ENCODE peak calls at places on chromosome 14, in ten cellular contexts. K is thoracic aorta, T is B cell, X is GM10248, Z is breast epithelium, P is hepatocyte, M is AG04449, C is endothelial cell, F is astrocyte of the spinal cord, W is cardiac fibroblast. D is an unnamed sample.

GRCh38 chr14:30034049-30034635 is 106.5 kb upstream of the PRKD1 start:
- DNase-seq in K (no peak), X (no peak), F (peak), T (no peak), W (peak), C (no peak), P (no peak), M (no peak), Z (no peak), D (no peak)

GRCh38 chr14:102292446-102292845 is 12.5 kb downstream of the MOK start:
- DNase-seq in X (no peak), F (no peak), C (no peak), K (no peak), T (no peak), M (no peak), P (peak), W (no peak), Z (no peak), D (no peak)

GRCh38 chr14:69171569-69171968 is 18.6 kb upstream of the DCAF5 start:
- DNase-seq in K (no peak), X (no peak), M (no peak), F (no peak), T (no peak), W (no peak), C (no peak), P (no peak), Z (no peak), D (no peak)

GRCh38 chr14:35747379-35747778 is 61.7 kb downstream of the RALGAPA1 start:
- DNase-seq in P (no peak), K (no peak), T (no peak), X (no peak), F (no peak), C (no peak), W (no peak), Z (no peak), M (no peak), D (no peak)

GRCh38 chr14:68247867-68248266 is 428.3 kb downstream of the RAD51B start:
- DNase-seq in P (no peak), F (no peak), C (no peak), Z (no peak), T (no peak), K (no peak), M (no peak), W (peak), X (no peak), D (no peak)

GRCh38 chr14:59200214-59200613 is 11.7 kb downstream of the DAAM1 start:
- DNase-seq in X (no peak), W (no peak), M (no peak), K (no peak), F (no peak), T (no peak), P (no peak), Z (no peak), C (no peak), D (no peak)

GRCh38 chr14:103517172-103517566 is 5.5 kb downstream of the CKB start:
- DNase-seq in X (no peak), F (no peak), C (no peak), M (no peak), W (no peak), Z (no peak), K (no peak), T (no peak), P (peak), D (no peak)

GRCh38 chr14:55430024-55430690 is 10.3 kb downstream of the TBPL2 start:
- DNase-seq in P (peak), W (peak), T (no peak), M (no peak), F (peak), X (peak), C (peak), K (peak), Z (no peak), D (no peak)

GRCh38 chr14:26190644-26191043 is 407.2 kb downstream of the NOVA1 start:
- DNase-seq in T (no peak), C (no peak), M (no peak), X (no peak), F (peak), W (peak), K (no peak), P (no peak), Z (no peak), D (no peak)

GRCh38 chr14:101076451-101077220 is 173.1 kb upstream of the RTL1 start:
- DNase-seq in W (no peak), T (no peak), F (no peak), X (no peak), K (no peak), P (no peak), M (no peak), Z (peak), C (no peak), D (peak)

GRCh38 chr14:20818861-20819260 is 16.2 kb upstream of the RNASE1 start:
- DNase-seq in F (no peak), C (no peak), Z (no peak), T (no peak), M (no peak), P (no peak), W (no peak), K (no peak), X (no peak), D (no peak)
- TF ChIP-seq CTCF in F (no peak), C (no peak), Z (no peak), T (no peak), M (no peak), P (no peak), W (no peak), K (no peak), X (no peak), D (no peak)

GRCh38 chr14:51981218-51981854 is 8.0 kb upstream of the RTRAF start:
- DNase-seq in W (no peak), K (no peak), F (no peak), Z (no peak), P (no peak), M (no peak), X (peak), T (no peak), C (no peak), D (no peak)

GRCh38 chr14:51978566-51979398 is 10.6 kb upstream of the RTRAF start:
- DNase-seq in X (peak), Z (peak), C (peak), K (peak), M (no peak), W (peak), P (peak), F (peak), T (peak), D (peak)

GRCh38 chr14:51977075-51977474 is 12.3 kb upstream of the RTRAF start:
- DNase-seq in M (no peak), P (no peak), T (no peak), K (no peak), X (no peak), W (no peak), C (no peak), Z (no peak), F (no peak), D (no peak)

DNA sequence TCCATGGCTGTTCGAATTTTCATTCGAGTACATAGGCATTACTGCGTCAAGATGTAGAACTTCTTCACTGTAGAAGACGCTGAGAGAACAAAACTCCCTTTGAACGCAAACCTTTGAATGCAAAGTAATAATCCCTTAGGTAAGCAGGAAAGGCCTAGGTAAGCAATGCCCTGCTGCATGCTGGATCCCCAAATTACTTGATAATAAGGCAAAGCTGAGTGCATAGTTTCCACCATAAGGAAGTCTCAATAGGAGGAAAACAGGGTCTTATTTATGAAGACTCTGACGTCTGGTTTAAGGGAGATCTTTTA is 10.0 kb upstream of the RTRAF start:
- DNase-seq in W (no peak), Z (no peak), F (no peak), X (no peak), K (no peak), T (no peak), P (no peak), M (no peak), C (no peak), D (no peak)
- TF ChIP-seq CTCF in W (no peak), Z (no peak), F (no peak), X (no peak), K (no peak), T (peak), P (no peak), M (no peak), C (peak), D (peak)

GRCh38 chr14:41418851-41419250 is 187.8 kb upstream of the LRFN5 start:
- DNase-seq in P (no peak), X (no peak), K (no peak), W (no peak), T (no peak), C (no peak), M (no peak), F (no peak), Z (no peak), D (no peak)
- TF ChIP-seq CTCF in P (no peak), X (no peak), K (no peak), W (no peak), T (no peak), C (no peak), M (no peak), F (no peak), Z (no peak), D (no peak)

GRCh38 chr14:91143862-91144261 is 30.0 kb downstream of the DGLUCY start:
- DNase-seq in T (no peak), C (no peak), Z (no peak), X (no peak), P (no peak), K (peak), W (peak), M (no peak), F (no peak), D (no peak)

GRCh38 chr14:91139776-91140175 is 25.9 kb downstream of the DGLUCY start:
- DNase-seq in M (no peak), P (no peak), W (no peak), F (no peak), C (no peak), X (no peak), T (no peak), K (no peak), Z (no peak), D (no peak)

GRCh38 chr14:91138511-91139359 is 24.9 kb downstream of the DGLUCY start:
- DNase-seq in X (peak), P (no peak), C (peak), F (no peak), T (no peak), W (peak), K (no peak), Z (no peak), M (no peak), D (no peak)

GRCh38 chr14:91142214-91142668 is 28.4 kb downstream of the DGLUCY start:
- DNase-seq in Z (no peak), X (peak), W (no peak), P (no peak), K (no peak), C (no peak), F (no peak), M (no peak), T (peak), D (no peak)

DNA sequence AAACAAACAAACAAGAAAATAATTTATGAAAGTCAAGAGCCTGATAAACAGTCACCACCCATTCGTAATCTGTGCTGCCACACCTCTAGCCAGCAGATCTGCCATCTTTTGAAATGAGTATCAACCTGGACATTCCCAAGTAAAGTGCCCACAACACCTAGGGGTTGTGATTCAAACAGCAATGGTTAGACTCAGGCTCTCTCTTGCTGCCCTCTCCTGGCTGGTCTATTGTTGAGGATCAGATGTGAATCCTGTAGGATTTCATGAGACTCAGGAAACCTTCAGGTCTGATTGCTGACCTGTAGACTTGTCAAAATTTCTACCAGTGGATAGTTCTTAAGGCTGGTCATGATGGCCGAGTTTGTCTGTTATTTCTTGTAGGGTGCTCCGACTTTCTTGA is 26.8 kb downstream of the DGLUCY start:
- DNase-seq in Z (no peak), P (no peak), C (peak), K (no peak), W (peak), M (no peak), F (peak), X (no peak), T (no peak), D (no peak)
- TF ChIP-seq CTCF in Z (peak), P (peak), C (no peak), K (no peak), W (peak), M (peak), F (peak), X (peak), T (no peak), D (peak)

GRCh38 chr14:77151918-77152588 is 10.5 kb upstream of the ZDHHC22 start:
- DNase-seq in W (peak), T (no peak), P (no peak), X (peak), K (no peak), C (no peak), F (no peak), M (no peak), Z (no peak), D (no peak)

GRCh38 chr14:77154421-77154820 is 12.8 kb upstream of the ZDHHC22 start:
- DNase-seq in K (no peak), C (no peak), X (no peak), M (no peak), W (no peak), T (no peak), F (no peak), Z (no peak), P (no peak), D (no peak)

GRCh38 chr14:77148510-77149231 is 7.1 kb upstream of the ZDHHC22 start:
- DNase-seq in W (no peak), C (no peak), K (no peak), F (no peak), X (no peak), T (no peak), Z (no peak), P (no peak), M (no peak), D (no peak)

GRCh38 chr14:77153802-77154201 is 12.2 kb upstream of the ZDHHC22 start:
- DNase-seq in W (no peak), K (no peak), F (no peak), C (no peak), T (no peak), P (no peak), M (no peak), Z (no peak), X (no peak), D (no peak)

DNA sequence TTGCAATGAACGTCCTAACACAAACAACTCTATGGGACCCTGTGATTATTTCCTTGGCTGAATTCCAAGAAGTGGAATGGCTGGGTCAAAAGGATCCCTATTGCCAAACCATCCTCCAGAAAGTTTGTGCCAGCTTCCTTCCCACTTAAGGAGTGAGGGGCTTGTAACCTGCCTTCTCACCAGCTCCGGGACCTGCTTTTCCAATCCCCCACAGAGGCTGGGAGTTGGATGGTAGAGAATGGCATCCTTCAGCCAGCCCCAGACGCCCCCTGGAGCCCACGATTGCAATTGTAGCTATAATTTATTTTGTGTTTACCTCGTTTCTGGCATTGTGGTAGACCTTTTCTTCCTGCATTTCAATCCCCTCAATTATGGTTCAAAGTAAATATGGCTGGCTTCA is 9.7 kb upstream of the ZDHHC22 start:
- DNase-seq in M (no peak), P (peak), F (no peak), C (peak), Z (no peak), T (no peak), K (no peak), W (peak), X (no peak), D (no peak)
- TF ChIP-seq CTCF in M (peak), P (peak), F (peak), C (peak), Z (no peak), T (peak), K (peak), W (peak), X (peak), D (peak)